ENCODE peak calls at places on chromosome 6, in seven cellular contexts. One of them, this sample, is unnamed.

GRCh38 chr6:79802657-79803310 is 144.6 kb downstream of the ELOVL4 start:
- DNase-seq in HS-27A: no peak
- DNase-seq in RWPE2: no peak
- DNase-seq in activated naive CD8-positive, alpha-beta T cell treated with anti-CD3 and anti-CD28 coated beads, Interleukin-2, amount 50 U/mL, for 24 hours: no peak
- DNase-seq in skeletal muscle cell: no peak
- DNase-seq in Peyer's patch: no peak
- DNase-seq in AG20443: no peak
- DNase-seq in this sample: no peak

GRCh38 chr6:2103644-2104523 is 141.5 kb downstream of the GMDS start:
- DNase-seq in RWPE2: no peak
- DNase-seq in HS-27A: no peak
- DNase-seq in Peyer's patch: no peak
- DNase-seq in skeletal muscle cell: no peak
- DNase-seq in activated naive CD8-positive, alpha-beta T cell treated with anti-CD3 and anti-CD28 coated beads, Interleukin-2, amount 50 U/mL, for 24 hours: no peak
- DNase-seq in AG20443: peak
- DNase-seq in this sample: peak

GRCh38 chr6:18246205-18246604 is 18.1 kb downstream of the DEK start:
- DNase-seq in Peyer's patch: no peak
- DNase-seq in activated naive CD8-positive, alpha-beta T cell treated with anti-CD3 and anti-CD28 coated beads, Interleukin-2, amount 50 U/mL, for 24 hours: no peak
- DNase-seq in HS-27A: no peak
- DNase-seq in skeletal muscle cell: no peak
- DNase-seq in RWPE2: no peak
- DNase-seq in AG20443: no peak
- DNase-seq in this sample: no peak

GRCh38 chr6:43851204-43851855 is 81.3 kb downstream of the VEGFA start:
- DNase-seq in RWPE2: peak
- DNase-seq in AG20443: peak
- DNase-seq in Peyer's patch: no peak
- DNase-seq in skeletal muscle cell: no peak
- DNase-seq in activated naive CD8-positive, alpha-beta T cell treated with anti-CD3 and anti-CD28 coated beads, Interleukin-2, amount 50 U/mL, for 24 hours: no peak
- DNase-seq in HS-27A: peak
- DNase-seq in this sample: peak

GRCh38 chr6:34934516-34934915 is 45.5 kb downstream of the ANKS1A start:
- DNase-seq in HS-27A: no peak
- DNase-seq in AG20443: no peak
- DNase-seq in activated naive CD8-positive, alpha-beta T cell treated with anti-CD3 and anti-CD28 coated beads, Interleukin-2, amount 50 U/mL, for 24 hours: no peak
- DNase-seq in RWPE2: no peak
- DNase-seq in skeletal muscle cell: peak
- DNase-seq in Peyer's patch: no peak
- DNase-seq in this sample: no peak

GRCh38 chr6:131003419-131004386 is 59.3 kb downstream of the EPB41L2 start:
- DNase-seq in HS-27A: no peak
- DNase-seq in skeletal muscle cell: no peak
- DNase-seq in activated naive CD8-positive, alpha-beta T cell treated with anti-CD3 and anti-CD28 coated beads, Interleukin-2, amount 50 U/mL, for 24 hours: no peak
- DNase-seq in AG20443: no peak
- DNase-seq in RWPE2: no peak
- DNase-seq in Peyer's patch: no peak
- DNase-seq in this sample: no peak

GRCh38 chr6:56144538-56145324 is 102.6 kb downstream of the COL21A1 start:
- DNase-seq in Peyer's patch: no peak
- DNase-seq in RWPE2: no peak
- DNase-seq in activated naive CD8-positive, alpha-beta T cell treated with anti-CD3 and anti-CD28 coated beads, Interleukin-2, amount 50 U/mL, for 24 hours: no peak
- DNase-seq in AG20443: peak
- DNase-seq in HS-27A: peak
- DNase-seq in skeletal muscle cell: peak
- DNase-seq in this sample: peak

GRCh38 chr6:21729431-21729830 is 135.9 kb downstream of the SOX4 start:
- DNase-seq in activated naive CD8-positive, alpha-beta T cell treated with anti-CD3 and anti-CD28 coated beads, Interleukin-2, amount 50 U/mL, for 24 hours: no peak
- DNase-seq in HS-27A: no peak
- DNase-seq in AG20443: no peak
- DNase-seq in RWPE2: no peak
- DNase-seq in Peyer's patch: no peak
- DNase-seq in skeletal muscle cell: no peak
- DNase-seq in this sample: no peak

GRCh38 chr6:147676468-147676867 is 168.0 kb downstream of the SAMD5 start:
- DNase-seq in Peyer's patch: no peak
- DNase-seq in RWPE2: no peak
- DNase-seq in HS-27A: no peak
- DNase-seq in skeletal muscle cell: peak
- DNase-seq in activated naive CD8-positive, alpha-beta T cell treated with anti-CD3 and anti-CD28 coated beads, Interleukin-2, amount 50 U/mL, for 24 hours: no peak
- DNase-seq in AG20443: no peak
- DNase-seq in this sample: no peak

GRCh38 chr6:6851059-6851658 is 256.6 kb upstream of the RREB1 start:
- DNase-seq in skeletal muscle cell: peak
- DNase-seq in AG20443: peak
- DNase-seq in HS-27A: no peak
- DNase-seq in activated naive CD8-positive, alpha-beta T cell treated with anti-CD3 and anti-CD28 coated beads, Interleukin-2, amount 50 U/mL, for 24 hours: no peak
- DNase-seq in Peyer's patch: no peak
- DNase-seq in RWPE2: peak
- DNase-seq in this sample: peak

GRCh38 chr6:15997751-15998388 is 131.0 kb upstream of the MYLIP start:
- DNase-seq in skeletal muscle cell: no peak
- DNase-seq in RWPE2: no peak
- DNase-seq in Peyer's patch: no peak
- DNase-seq in AG20443: no peak
- DNase-seq in activated naive CD8-positive, alpha-beta T cell treated with anti-CD3 and anti-CD28 coated beads, Interleukin-2, amount 50 U/mL, for 24 hours: no peak
- DNase-seq in HS-27A: no peak
- DNase-seq in this sample: no peak

GRCh38 chr6:106574729-106575458 is 54.4 kb downstream of the RTN4IP1 start:
- DNase-seq in RWPE2: no peak
- DNase-seq in Peyer's patch: no peak
- DNase-seq in skeletal muscle cell: no peak
- DNase-seq in activated naive CD8-positive, alpha-beta T cell treated with anti-CD3 and anti-CD28 coated beads, Interleukin-2, amount 50 U/mL, for 24 hours: no peak
- DNase-seq in AG20443: peak
- DNase-seq in HS-27A: no peak
- DNase-seq in this sample: peak

GRCh38 chr6:131787955-131788712 is 19.7 kb upstream of the ENPP1 start:
- DNase-seq in HS-27A: no peak
- DNase-seq in AG20443: peak
- DNase-seq in skeletal muscle cell: no peak
- DNase-seq in activated naive CD8-positive, alpha-beta T cell treated with anti-CD3 and anti-CD28 coated beads, Interleukin-2, amount 50 U/mL, for 24 hours: no peak
- DNase-seq in Peyer's patch: no peak
- DNase-seq in RWPE2: no peak
- DNase-seq in this sample: peak

GRCh38 chr6:48426636-48427035 is 315.6 kb upstream of the PTCHD4 start:
- DNase-seq in HS-27A: no peak
- DNase-seq in AG20443: peak
- DNase-seq in activated naive CD8-positive, alpha-beta T cell treated with anti-CD3 and anti-CD28 coated beads, Interleukin-2, amount 50 U/mL, for 24 hours: no peak
- DNase-seq in skeletal muscle cell: peak
- DNase-seq in Peyer's patch: no peak
- DNase-seq in RWPE2: no peak
- DNase-seq in this sample: peak